ENCODE peak calls at places on chromosomes 11 and 22, in ten cellular contexts. J, W, I, O, L, T, A, N, B and S are unnamed samples.

GRCh38 chr11:78197816-78198215 is 9.1 kb downstream of the USP35 start:
- DNase-seq in T (no peak), B (no peak), J (no peak), A (no peak), L (no peak), N (no peak), O (no peak), W (no peak), I (no peak), S (no peak)

GRCh38 chr11:45754746-45755145 is 50.2 kb upstream of the SLC35C1 start:
- DNase-seq in T (no peak), J (no peak), O (no peak), W (no peak), A (no peak), B (no peak), L (no peak), N (no peak), I (no peak), S (peak; percentile 25)

GRCh38 chr11:34356576-34356917 is 1.3 kb downstream of the ABTB2 start:
- DNase-seq in L (peak; percentile 28), T (no peak), N (no peak), B (peak; percentile 6), I (no peak), J (no peak), A (peak; percentile 53), O (no peak), W (no peak), S (peak; percentile 35)

GRCh38 chr11:9176550-9176949 is 85.2 kb upstream of the SCUBE2 start:
- DNase-seq in A (no peak), I (peak; percentile 10), W (no peak), J (no peak), N (no peak), L (no peak), T (no peak), B (no peak), O (no peak), S (no peak)

GRCh38 chr22:29216873-29217666 is 11.4 kb downstream of the EMID1 start:
- DNase-seq in B (no peak), O (no peak), A (no peak), W (no peak), T (no peak), L (no peak), I (no peak), J (no peak), N (no peak), S (no peak)

GRCh38 chr22:42324991-42325710 is 54.7 kb upstream of the TCF20 start:
- DNase-seq in I (no peak), J (peak; percentile 93), T (no peak), O (no peak), A (peak; percentile 80), L (no peak), B (no peak), W (no peak), N (peak; percentile 38), S (no peak)

GRCh38 chr22:19120829-19121630 is 1.2 kb downstream of the DGCR2 start:
- DNase-seq in W (no peak), J (no peak), N (no peak), O (peak; percentile 49), I (no peak), T (no peak), A (no peak), L (peak; percentile 65), B (no peak), S (no peak)

GRCh38 chr22:45192701-45193187 is 29.0 kb downstream of the NUP50 start:
- DNase-seq in T (no peak), I (no peak), L (no peak), J (no peak), W (no peak), O (no peak), B (no peak), A (no peak), N (no peak), S (no peak)

GRCh38 chr11:76632492-76632891 is 38.1 kb downstream of the LRRC32 start:
- DNase-seq in J (no peak), W (no peak), O (no peak), B (no peak), N (no peak), A (no peak), I (no peak), T (no peak), L (no peak), S (no peak)

GRCh38 chr11:67615455-67616430 is 9.0 kb downstream of the NDUFV1 start:
- DNase-seq in N (peak; percentile 76), B (peak; percentile 73), I (peak; percentile 75), L (peak; percentile 72), A (no peak), T (no peak), O (no peak), J (no peak), W (peak; percentile 67), S (peak; percentile 14)

GRCh38 chr11:1877211-1878133 is 14.2 kb downstream of the PRR33 start:
- DNase-seq in I (no peak), N (peak; percentile 13), W (no peak), L (peak; percentile 30), B (peak; percentile 54), J (peak; percentile 88), A (peak; percentile 76), O (no peak), T (no peak), S (peak; percentile 69)

GRCh38 chr11:5151713-5152153 is 2.8 kb downstream of the OR52A1 start:
- DNase-seq in N (no peak), I (no peak), B (no peak), J (no peak), A (no peak), O (peak; percentile 80), L (no peak), W (no peak), T (no peak), S (no peak)

GRCh38 chr11:72720806-72721205 is 31.4 kb downstream of the ARAP1 start:
- DNase-seq in L (no peak), W (no peak), T (no peak), J (no peak), O (no peak), I (no peak), N (no peak), A (no peak), B (no peak), S (no peak)

GRCh38 chr11:88538088-88538487 is 200.6 kb upstream of the CTSC start:
- DNase-seq in I (no peak), L (no peak), J (no peak), B (no peak), T (no peak), O (no peak), W (no peak), A (no peak), N (no peak), S (no peak)

GRCh38 chr11:20360650-20361049 is 2.9 kb upstream of the HTATIP2 start:
- DNase-seq in T (no peak), I (peak; percentile 40), O (no peak), W (peak; percentile 19), L (peak; percentile 69), J (no peak), A (no peak), N (peak; percentile 61), B (no peak), S (no peak)

GRCh38 chr11:78941226-78941851 is 366.7 kb upstream of the NARS2 start:
- DNase-seq in B (no peak), W (no peak), L (no peak), A (no peak), I (no peak), N (no peak), T (no peak), J (peak; percentile 36), O (no peak), S (no peak)